ENCODE peak calls at places on chromosome 4, in four cellular contexts. One of them, this sample, is unnamed.

GRCh38 chr4:27714073-27714472 is 853.4 kb downstream of the STIM2 start:
- DNase-seq in K562: no peak
- DNase-seq in H1: no peak
- DNase-seq in HepG2: no peak
- DNase-seq in this sample: no peak

GRCh38 chr4:86918539-86919072 is 16.2 kb upstream of the AFF1 start:
- DNase-seq in K562: no peak
- DNase-seq in H1: no peak
- DNase-seq in HepG2: peak; percentile 54
- DNase-seq in this sample: no peak

GRCh38 chr4:23016981-23017380 is 324.2 kb downstream of the GBA3 start:
- DNase-seq in K562: no peak
- DNase-seq in H1: no peak
- DNase-seq in HepG2: no peak
- DNase-seq in this sample: no peak

GRCh38 chr4:56698329-56698728 is 17.2 kb upstream of the HOPX start:
- DNase-seq in K562: no peak
- DNase-seq in H1: no peak
- DNase-seq in HepG2: no peak
- DNase-seq in this sample: no peak

GRCh38 chr4:142913461-142914030 is 67.4 kb upstream of the INPP4B start:
- DNase-seq in K562: no peak
- DNase-seq in H1: no peak
- DNase-seq in HepG2: no peak
- DNase-seq in this sample: no peak

GRCh38 chr4:7428261-7429068 is 6.3 kb downstream of the PSAPL1 start:
- DNase-seq in K562: no peak
- DNase-seq in H1: no peak
- DNase-seq in HepG2: no peak
- DNase-seq in this sample: no peak

GRCh38 chr4:136637071-136637777 is 895.1 kb downstream of the PCDH18 start:
- DNase-seq in K562: peak; percentile 3
- DNase-seq in H1: peak; percentile 25
- DNase-seq in HepG2: peak; percentile 28
- DNase-seq in this sample: no peak

GRCh38 chr4:174396599-174396998 is 112.9 kb downstream of the CEP44 start:
- DNase-seq in K562: no peak
- DNase-seq in H1: no peak
- DNase-seq in HepG2: no peak
- DNase-seq in this sample: no peak

GRCh38 chr4:159281781-159282180 is 178.9 kb downstream of the RAPGEF2 start:
- DNase-seq in K562: no peak
- DNase-seq in H1: no peak
- DNase-seq in HepG2: no peak
- DNase-seq in this sample: no peak

GRCh38 chr4:185640809-185641675 is 105.7 kb upstream of the PDLIM3 start:
- DNase-seq in K562: no peak
- DNase-seq in H1: no peak
- DNase-seq in HepG2: peak; percentile 76
- DNase-seq in this sample: peak; percentile 12

GRCh38 chr4:111435986-111436744 is 709.1 kb upstream of the FAM241A start:
- DNase-seq in K562: no peak
- DNase-seq in H1: no peak
- DNase-seq in HepG2: no peak
- DNase-seq in this sample: no peak

DNA sequence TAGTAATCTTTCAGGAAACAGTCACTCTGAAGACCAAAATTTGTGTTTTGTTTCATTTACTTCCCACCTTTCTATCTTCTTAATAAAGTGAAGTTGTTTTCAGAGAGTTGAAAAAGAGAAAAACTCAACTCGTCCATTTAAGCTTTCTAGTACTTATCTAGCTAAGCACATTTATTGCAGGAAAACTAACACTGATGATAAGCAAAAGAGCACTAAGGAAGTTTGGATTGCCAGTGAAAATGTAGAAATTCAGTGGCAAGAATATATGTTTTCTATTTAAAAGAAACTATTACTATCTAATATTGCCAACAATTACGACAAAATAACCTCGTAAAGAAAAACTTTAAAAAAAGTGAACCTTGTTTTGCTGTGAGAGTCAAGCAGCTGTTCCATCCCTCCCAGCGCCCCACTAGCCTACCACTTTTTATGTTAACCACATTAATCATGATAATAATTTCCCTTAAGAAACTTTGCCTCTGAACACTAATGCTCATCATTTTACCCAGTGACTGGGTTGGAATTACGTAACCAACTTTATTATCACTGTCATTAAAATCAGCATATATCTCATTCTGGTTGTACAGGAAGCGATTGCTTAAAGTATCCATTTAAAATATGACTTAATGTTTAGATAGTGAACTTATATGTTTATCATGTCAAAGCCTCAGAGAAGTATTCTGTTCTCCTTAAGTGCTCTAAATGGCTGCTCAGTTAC is 24.8 kb downstream of the SPRY1 start:
- DNase-seq in K562: no peak
- DNase-seq in H1: no peak
- DNase-seq in HepG2: no peak
- DNase-seq in this sample: no peak
- TF ChIP-seq BRCA1 in K562: no peak
- TF ChIP-seq BRCA1 in H1: no peak
- TF ChIP-seq BRCA1 in HepG2: no peak
- TF ChIP-seq BRCA1 in this sample: no peak

DNA sequence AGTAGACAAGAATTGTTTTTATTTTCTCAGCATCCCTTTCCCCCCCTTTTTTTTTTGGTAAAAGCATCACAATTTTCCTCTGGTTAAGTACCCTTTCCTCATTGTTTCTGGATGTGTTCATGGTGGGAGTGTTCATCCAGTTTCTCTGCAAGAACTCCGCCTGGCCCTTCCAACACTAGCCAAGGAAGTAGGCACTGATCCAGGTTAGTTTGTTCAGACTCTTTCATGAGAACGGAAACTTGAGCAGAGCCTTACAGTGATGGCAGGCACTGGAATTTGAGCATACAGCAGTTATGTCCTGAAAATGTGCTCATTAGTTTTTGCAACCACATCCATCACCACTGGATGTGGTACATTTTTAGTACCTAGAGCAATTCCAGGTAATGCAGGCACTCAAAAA is 336.1 kb upstream of the BOD1L1 start:
- DNase-seq in K562: no peak
- DNase-seq in H1: no peak
- DNase-seq in HepG2: no peak
- DNase-seq in this sample: no peak
- TF ChIP-seq HDAC2 in K562: no peak
- TF ChIP-seq HDAC2 in H1: no peak
- TF ChIP-seq HDAC2 in HepG2: no peak
- TF ChIP-seq HDAC2 in this sample: no peak

GRCh38 chr4:154911608-154912098 is 130.6 kb downstream of the RBM46 start:
- DNase-seq in K562: no peak
- DNase-seq in H1: no peak
- DNase-seq in HepG2: no peak
- DNase-seq in this sample: no peak
- TF ChIP-seq BRCA1 in K562: no peak
- TF ChIP-seq BRCA1 in H1: no peak
- TF ChIP-seq BRCA1 in HepG2: no peak
- TF ChIP-seq BRCA1 in this sample: no peak

GRCh38 chr4:152172146-152172545 is 363.7 kb downstream of the FBXW7 start:
- DNase-seq in K562: no peak
- DNase-seq in H1: no peak
- DNase-seq in HepG2: no peak
- DNase-seq in this sample: no peak
- TF ChIP-seq HDAC2 in K562: no peak
- TF ChIP-seq HDAC2 in H1: no peak
- TF ChIP-seq HDAC2 in HepG2: no peak
- TF ChIP-seq HDAC2 in this sample: no peak